ENCODE peak calls at places on chromosomes 6 and 20, in ten cellular contexts. X is endodermal cell; P is fibroblast of lung; V is mammary epithelial cell; B is left lung; J is GM23248; A is heart right ventricle; E is right cardiac atrium; I is hepatocyte; H is CD8-positive, alpha-beta T cell. M is an unnamed sample. For H3K9me3, the result is how much of the 10 kb centered on the place peaks cover.

GRCh38 chr6:49406241-49406970 is 56.6 kb downstream of the MMUT start:
- DNase-seq in X (peak), P (peak), V (no peak), B (no peak), J (peak), A (no peak), E (no peak), I (no peak), H (no peak), M (no peak)

GRCh38 chr6:33988121-33989015 is 157.5 kb downstream of the GRM4 start:
- DNase-seq in X (peak), P (no peak), V (no peak), B (no peak), J (no peak), A (no peak), E (no peak), I (peak), H (no peak), M (peak)

GRCh38 chr6:139539852-139540251 is 165.4 kb upstream of the CITED2 start:
- DNase-seq in X (peak), P (peak), V (no peak), B (peak), J (peak), A (peak), E (peak), I (peak), H (no peak), M (peak)

GRCh38 chr6:11085758-11086435 is 7.7 kb upstream of the SMIM13 start:
- DNase-seq in X (no peak), P (peak), V (no peak), B (no peak), J (peak), A (no peak), E (no peak), I (no peak), H (no peak), M (no peak)

GRCh38 chr20:37904008-37904675 is 1.2 kb downstream of the VSTM2L start:
- DNase-seq in X (no peak), P (no peak), V (no peak), B (no peak), J (no peak), A (no peak), E (no peak), I (no peak), H (no peak), M (no peak)

GRCh38 chr6:11754625-11755289 is 23.8 kb downstream of the ADTRP start:
- DNase-seq in X (no peak), P (no peak), V (peak), B (no peak), J (peak), A (no peak), E (no peak), I (no peak), H (no peak), M (no peak)

GRCh38 chr6:2961971-2962370 is 9.4 kb downstream of the SERPINB6 start:
- DNase-seq in X (peak), P (no peak), V (no peak), B (peak), J (no peak), A (no peak), E (no peak), I (peak), H (no peak), M (no peak)

GRCh38 chr20:25867776-25868649 is 171.4 kb upstream of the ZNF337 start:
- DNase-seq in X (peak), P (peak), V (peak), B (peak), J (peak), A (peak), E (peak), I (peak), H (no peak), M (no peak)

GRCh38 chr6:72905705-72906478 is 284.0 kb downstream of the KCNQ5 start:
- DNase-seq in X (no peak), P (no peak), V (no peak), B (peak), J (no peak), A (no peak), E (no peak), I (no peak), H (no peak), M (no peak)

GRCh38 chr20:2865630-2866029 is 7.7 kb upstream of the PTPRA start:
- DNase-seq in X (peak), P (no peak), V (no peak), B (no peak), J (no peak), A (no peak), E (no peak), I (no peak), H (peak), M (no peak)

GRCh38 chr6:49550413-49551125 is at the start of gene C6orf141:
- DNase-seq in X (peak), P (no peak), V (peak), B (peak), J (peak), A (no peak), E (peak), I (peak), H (no peak), M (no peak)

GRCh38 chr6:151993364-151993763 is 185.9 kb downstream of the ESR1 start:
- DNase-seq in X (no peak), P (peak), V (no peak), B (no peak), J (no peak), A (no peak), E (peak), I (no peak), H (no peak), M (no peak)

GRCh38 chr6:155228549-155229166 is 35.2 kb upstream of the CLDN20 start:
- DNase-seq in X (no peak), P (peak), V (no peak), B (no peak), J (peak), A (no peak), E (no peak), I (peak), H (no peak), M (no peak)

GRCh38 chr6:14665827-14666724 is 548.5 kb downstream of the CD83 start:
- DNase-seq in X (no peak), P (peak), V (peak), B (no peak), J (peak), A (no peak), E (peak), I (peak), H (no peak), M (peak)

GRCh38 chr6:160952633-160953281 is 38.8 kb upstream of the MAP3K4 start:
- DNase-seq in X (no peak), P (peak), V (no peak), B (no peak), J (peak), A (no peak), E (no peak), I (no peak), H (no peak), M (no peak)

GRCh38 chr6:164897523-164898094 is 411.8 kb downstream of the C6orf118 start:
- DNase-seq in X (peak), P (no peak), V (no peak), B (no peak), J (peak), A (no peak), E (no peak), I (no peak), H (no peak), M (peak)

GRCh38 chr20:52312131-52312729 is 120.7 kb upstream of the ZFP64 start:
- DNase-seq in X (peak), P (peak), V (peak), B (no peak), J (peak), A (no peak), E (peak), I (peak), H (peak), M (peak)

GRCh38 chr6:6825986-6826901 is 237.7 kb downstream of the LY86 start:
- DNase-seq in X (no peak), P (no peak), V (peak), B (peak), J (peak), A (peak), E (peak), I (no peak), H (no peak), M (peak)

GRCh38 chr20:16215056-16215455 is 358.2 kb downstream of the KIF16B start:
- DNase-seq in X (no peak), P (no peak), V (no peak), B (no peak), J (no peak), A (no peak), E (no peak), I (no peak), H (no peak), M (no peak)

GRCh38 chr6:16043171-16044142 is 85.4 kb upstream of the MYLIP start:
- DNase-seq in X (no peak), P (no peak), V (no peak), B (no peak), J (no peak), A (no peak), E (no peak), I (no peak), H (no peak), M (no peak)

GRCh38 chr20:10783660-10784336 is 110.0 kb upstream of the JAG1 start:
- DNase-seq in X (no peak), P (no peak), V (no peak), B (no peak), J (no peak), A (no peak), E (no peak), I (peak), H (no peak), M (no peak)

GRCh38 chr6:7970616-7971015 is 60.0 kb upstream of the TXNDC5 start:
- DNase-seq in X (no peak), P (no peak), V (no peak), B (no peak), J (no peak), A (no peak), E (no peak), I (no peak), H (no peak), M (no peak)

GRCh38 chr6:129635396-129636164 is 74.4 kb downstream of the ARHGAP18 start:
- DNase-seq in X (no peak), P (peak), V (no peak), B (no peak), J (peak), A (no peak), E (no peak), I (no peak), H (no peak), M (no peak)

GRCh38 chr20:43438578-43439316 is 18.9 kb upstream of the SRSF6 start:
- DNase-seq in X (peak), P (no peak), V (no peak), B (no peak), J (no peak), A (no peak), E (no peak), I (no peak), H (no peak), M (no peak)

GRCh38 chr20:32439132-32439829 is 81.2 kb downstream of the ASXL1 start:
- DNase-seq in X (peak), P (peak), V (no peak), B (no peak), J (peak), A (no peak), E (no peak), I (peak), H (no peak), M (no peak)

GRCh38 chr6:149015224-149015876 is 268.5 kb downstream of the UST start:
- DNase-seq in X (no peak), P (peak), V (no peak), B (no peak), J (peak), A (no peak), E (no peak), I (no peak), H (no peak), M (no peak)

GRCh38 chr20:3312940-3313656 is 74.1 kb upstream of the SLC4A11 start:
- DNase-seq in X (no peak), P (peak), V (peak), B (no peak), J (peak), A (no peak), E (no peak), I (peak), H (no peak), M (peak)

GRCh38 chr6:61192610-61193009 is 1093.4 kb downstream of the KHDRBS2 start:
- DNase-seq in X (no peak), P (no peak), V (no peak), B (no peak), J (no peak), A (no peak), E (no peak), I (no peak), H (no peak), M (no peak)

GRCh38 chr6:146950351-146950835 is 253.8 kb upstream of the STXBP5 start:
- DNase-seq in X (no peak), P (peak), V (no peak), B (no peak), J (no peak), A (no peak), E (peak), I (peak), H (no peak), M (no peak)

GRCh38 chr6:21227486-21227885 is 366.1 kb upstream of the SOX4 start:
- DNase-seq in X (no peak), P (no peak), V (peak), B (no peak), J (peak), A (no peak), E (no peak), I (no peak), H (no peak), M (no peak)

GRCh38 chr6:125639621-125640020 is 109.8 kb upstream of the HEY2 start:
- DNase-seq in X (no peak), P (no peak), V (no peak), B (no peak), J (no peak), A (no peak), E (no peak), I (no peak), H (no peak), M (peak)

GRCh38 chr6:157721431-157722229 is 101.4 kb upstream of the SNX9 start:
- DNase-seq in X (no peak), P (no peak), V (no peak), B (no peak), J (no peak), A (no peak), E (no peak), I (no peak), H (no peak), M (no peak)

GRCh38 chr20:40711078-40711477 is 22.0 kb upstream of the MAFB start:
- DNase-seq in X (no peak), P (no peak), V (no peak), B (no peak), J (no peak), A (no peak), E (no peak), I (no peak), H (no peak), M (no peak)

GRCh38 chr6:47446974-47447373 is 30.6 kb upstream of the CD2AP start:
- DNase-seq in X (no peak), P (no peak), V (no peak), B (no peak), J (no peak), A (no peak), E (no peak), I (no peak), H (no peak), M (no peak)

GRCh38 chr6:33091957-33092356 is 16.2 kb downstream of the HLA-DPB1 start:
- DNase-seq in X (peak), P (no peak), V (no peak), B (peak), J (peak), A (peak), E (peak), I (no peak), H (peak), M (peak)

GRCh38 chr6:149077208-149077607 is 240.3 kb upstream of the TAB2 start:
- DNase-seq in X (no peak), P (no peak), V (no peak), B (no peak), J (peak), A (no peak), E (no peak), I (no peak), H (no peak), M (no peak)

GRCh38 chr20:25584905-25585704 is at the start of gene NINL:
- DNase-seq in X (peak), P (peak), V (peak), B (peak), J (peak), A (peak), E (peak), I (peak), H (no peak), M (peak)

DNA sequence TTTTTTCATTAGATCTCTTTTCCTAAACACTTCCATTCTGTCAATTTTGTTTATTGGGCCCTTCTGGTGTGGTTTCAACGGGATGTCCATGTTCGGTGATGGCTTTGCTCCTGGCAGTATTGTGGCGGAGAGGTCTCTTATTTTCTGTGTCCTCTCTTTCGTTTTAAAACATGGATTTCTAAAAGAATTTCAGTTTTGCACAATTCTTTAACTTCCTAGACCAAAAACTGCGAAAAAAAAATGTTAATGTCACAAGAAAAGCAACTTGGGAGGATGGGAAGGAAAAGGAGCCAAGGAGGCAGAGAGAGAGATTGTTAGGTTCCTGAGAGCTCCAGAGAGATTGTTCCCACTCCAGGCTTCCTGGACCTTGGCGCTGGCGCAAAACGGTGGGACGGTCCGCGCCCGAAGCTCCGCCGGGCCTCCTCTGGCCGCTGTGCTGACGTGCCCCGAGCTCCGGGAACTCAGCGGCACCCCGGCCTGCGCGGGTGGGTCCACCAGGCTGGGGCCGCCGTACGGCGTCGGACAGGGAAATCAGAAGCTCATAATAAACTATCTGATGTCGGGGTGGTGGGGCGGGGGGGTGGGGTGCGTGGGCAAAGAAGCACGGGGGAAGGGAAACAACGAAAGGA is 887 bp upstream of the OLIG3 start:
- DNase-seq in X (peak), P (peak), V (no peak), B (peak), J (no peak), A (no peak), E (no peak), I (no peak), H (no peak), M (no peak)
- H3K9me3 ChIP-seq in X (under half), P (under half), V (under half), B (under half), J (under half), A (under half), E (under half), I (under half), H (under half), M (under half)

GRCh38 chr20:845226-845868 is 11.8 kb downstream of the FAM110A start:
- DNase-seq in X (peak), P (no peak), V (no peak), B (peak), J (no peak), A (peak), E (peak), I (no peak), H (no peak), M (peak)
- H3K4me3 ChIP-seq in X (no peak), P (no peak), V (peak), B (peak), J (no peak), A (no peak), E (no peak), I (no peak), H (peak), M (peak)

DNA sequence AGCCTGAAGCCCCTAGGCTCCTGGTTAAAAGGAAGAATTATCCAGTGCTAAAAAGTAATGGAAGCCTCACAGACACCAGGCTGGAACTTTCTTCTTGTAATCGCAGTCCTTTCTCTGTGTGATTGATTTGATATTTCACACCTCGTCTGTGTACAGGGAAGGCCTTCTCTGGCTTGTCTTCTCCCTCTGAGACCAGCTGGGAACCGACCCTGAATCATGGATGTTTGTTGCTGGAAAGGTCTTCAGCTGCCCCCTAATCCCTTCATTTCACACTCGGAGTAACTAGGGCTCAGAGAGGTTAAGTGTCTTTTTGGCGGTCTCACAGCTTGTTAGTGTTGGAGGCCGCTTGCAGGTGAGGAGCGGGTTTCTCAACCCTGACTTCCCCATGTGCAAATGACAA is 500.2 kb upstream of the CDH4 start:
- DNase-seq in X (no peak), P (no peak), V (no peak), B (no peak), J (no peak), A (no peak), E (no peak), I (no peak), H (no peak), M (no peak)
- H3K9me3 ChIP-seq in X (under half), P (under half), V (under half), B (under half), J (under half), A (under half), E (under half), I (under half), H (under half), M (under half)

GRCh38 chr6:117481278-117481925 is 1.1 kb upstream of the DCBLD1 start:
- DNase-seq in X (peak), P (no peak), V (no peak), B (peak), J (no peak), A (no peak), E (peak), I (peak), H (no peak), M (no peak)

GRCh38 chr6:117477988-117478852 is 4.3 kb upstream of the DCBLD1 start:
- DNase-seq in X (peak), P (no peak), V (no peak), B (no peak), J (no peak), A (no peak), E (no peak), I (peak), H (no peak), M (peak)

GRCh38 chr6:117480651-117481050 is 1.8 kb upstream of the DCBLD1 start:
- DNase-seq in X (no peak), P (no peak), V (no peak), B (no peak), J (no peak), A (no peak), E (no peak), I (no peak), H (no peak), M (peak)

GRCh38 chr6:117481926-117482239 is 591 bp upstream of the DCBLD1 start:
- DNase-seq in X (no peak), P (no peak), V (no peak), B (no peak), J (no peak), A (no peak), E (no peak), I (no peak), H (no peak), M (no peak)

GRCh38 chr6:117478853-117479231 is 3.6 kb upstream of the DCBLD1 start:
- DNase-seq in X (no peak), P (no peak), V (no peak), B (no peak), J (no peak), A (no peak), E (no peak), I (no peak), H (no peak), M (no peak)
- H3K4me3 ChIP-seq in X (no peak), P (no peak), V (no peak), B (no peak), J (no peak), A (no peak), E (no peak), I (no peak), H (no peak), M (no peak)

GRCh38 chr20:50898475-50898874 is 32.8 kb downstream of the ADNP start:
- DNase-seq in X (no peak), P (peak), V (no peak), B (no peak), J (no peak), A (no peak), E (no peak), I (no peak), H (no peak), M (no peak)

GRCh38 chr20:50904067-50904570 is 27.1 kb downstream of the ADNP start:
- DNase-seq in X (no peak), P (no peak), V (no peak), B (no peak), J (no peak), A (no peak), E (peak), I (no peak), H (no peak), M (no peak)

GRCh38 chr20:50901301-50901700 is 29.9 kb downstream of the ADNP start:
- DNase-seq in X (no peak), P (no peak), V (no peak), B (no peak), J (no peak), A (no peak), E (no peak), I (no peak), H (no peak), M (no peak)

GRCh38 chr20:50903353-50904051 is 27.7 kb downstream of the ADNP start:
- DNase-seq in X (no peak), P (no peak), V (no peak), B (no peak), J (no peak), A (no peak), E (no peak), I (no peak), H (no peak), M (no peak)

DNA sequence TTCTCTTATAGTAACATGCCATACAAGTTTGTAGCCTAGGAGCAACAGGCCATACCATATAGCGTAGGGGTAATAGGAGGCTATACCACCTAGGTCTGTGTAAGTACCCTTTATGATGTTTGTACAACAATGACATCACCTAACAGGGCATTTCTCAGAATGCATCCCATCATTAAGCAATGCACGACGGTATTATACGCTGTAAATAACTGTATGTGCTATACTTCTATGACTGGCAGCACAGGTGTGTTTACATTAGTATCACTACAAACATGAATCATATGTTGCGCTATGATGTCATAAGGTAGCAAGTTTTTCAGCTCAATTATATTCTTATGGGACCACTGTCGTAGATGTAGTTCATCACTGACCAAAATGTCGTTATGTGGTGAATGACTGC is 31.0 kb downstream of the ADNP start:
- DNase-seq in X (no peak), P (no peak), V (no peak), B (no peak), J (no peak), A (no peak), E (no peak), I (no peak), H (no peak), M (no peak)
- H3K9me3 ChIP-seq in X (under half), P (under half), V (under half), B (under half), J (under half), A (under half), E (under half), I (under half), H (under half), M (under half)

GRCh38 chr20:62959101-62959971 is 6.8 kb downstream of the SLC17A9 start:
- DNase-seq in X (no peak), P (no peak), V (no peak), B (peak), J (no peak), A (no peak), E (peak), I (no peak), H (no peak), M (no peak)
- H3K4me3 ChIP-seq in X (no peak), P (no peak), V (no peak), B (no peak), J (no peak), A (no peak), E (no peak), I (no peak), H (no peak), M (no peak)